ENCODE peak calls at places on chromosomes 12 and 14, in six cellular contexts. P, S, Z, I, M and R are unnamed samples.

GRCh38 chr12:68932123-68932700 is 759 bp downstream of the CPM start:
- DNase-seq in P (peak), S (no peak), Z (no peak), I (no peak), M (peak), R (no peak)

GRCh38 chr12:109894939-109895338 is 5.1 kb upstream of the TCHP start:
- DNase-seq in P (no peak), S (no peak), Z (no peak), I (no peak), M (no peak), R (no peak)

GRCh38 chr14:95500772-95501401 is 15.6 kb downstream of the SYNE3 start:
- DNase-seq in P (no peak), S (peak), Z (no peak), I (no peak), M (no peak), R (peak)

GRCh38 chr12:50924439-50925341 is 27.7 kb upstream of the HIGD1C start:
- DNase-seq in P (peak), S (peak), Z (peak), I (no peak), M (peak), R (peak)

GRCh38 chr12:31466768-31467167 is 124.2 kb downstream of the DENND5B start:
- DNase-seq in P (no peak), S (no peak), Z (no peak), I (no peak), M (no peak), R (peak)

GRCh38 chr12:32290411-32290810 is 108.9 kb upstream of the FGD4 start:
- DNase-seq in P (no peak), S (no peak), Z (no peak), I (no peak), M (no peak), R (peak)

GRCh38 chr14:30991408-30991807 is 34.0 kb upstream of the AP4S1 start:
- DNase-seq in P (no peak), S (no peak), Z (no peak), I (no peak), M (no peak), R (no peak)

GRCh38 chr12:107477018-107477417 is 208.6 kb upstream of the PWP1 start:
- DNase-seq in P (no peak), S (no peak), Z (no peak), I (no peak), M (no peak), R (no peak)

GRCh38 chr12:122523846-122524718 is 2.7 kb downstream of the RSRC2 start:
- DNase-seq in P (no peak), S (no peak), Z (no peak), I (no peak), M (no peak), R (no peak)

GRCh38 chr14:97878206-97878605 is 1081.0 kb downstream of the VRK1 start:
- DNase-seq in P (no peak), S (no peak), Z (no peak), I (no peak), M (no peak), R (no peak)

GRCh38 chr14:74945261-74945851 is 10.0 kb downstream of the PGF start:
- DNase-seq in P (peak), S (no peak), Z (peak), I (peak), M (no peak), R (no peak)

GRCh38 chr12:23433121-23433520 is 516.3 kb downstream of the SOX5 start:
- DNase-seq in P (no peak), S (no peak), Z (no peak), I (no peak), M (no peak), R (no peak)

DNA sequence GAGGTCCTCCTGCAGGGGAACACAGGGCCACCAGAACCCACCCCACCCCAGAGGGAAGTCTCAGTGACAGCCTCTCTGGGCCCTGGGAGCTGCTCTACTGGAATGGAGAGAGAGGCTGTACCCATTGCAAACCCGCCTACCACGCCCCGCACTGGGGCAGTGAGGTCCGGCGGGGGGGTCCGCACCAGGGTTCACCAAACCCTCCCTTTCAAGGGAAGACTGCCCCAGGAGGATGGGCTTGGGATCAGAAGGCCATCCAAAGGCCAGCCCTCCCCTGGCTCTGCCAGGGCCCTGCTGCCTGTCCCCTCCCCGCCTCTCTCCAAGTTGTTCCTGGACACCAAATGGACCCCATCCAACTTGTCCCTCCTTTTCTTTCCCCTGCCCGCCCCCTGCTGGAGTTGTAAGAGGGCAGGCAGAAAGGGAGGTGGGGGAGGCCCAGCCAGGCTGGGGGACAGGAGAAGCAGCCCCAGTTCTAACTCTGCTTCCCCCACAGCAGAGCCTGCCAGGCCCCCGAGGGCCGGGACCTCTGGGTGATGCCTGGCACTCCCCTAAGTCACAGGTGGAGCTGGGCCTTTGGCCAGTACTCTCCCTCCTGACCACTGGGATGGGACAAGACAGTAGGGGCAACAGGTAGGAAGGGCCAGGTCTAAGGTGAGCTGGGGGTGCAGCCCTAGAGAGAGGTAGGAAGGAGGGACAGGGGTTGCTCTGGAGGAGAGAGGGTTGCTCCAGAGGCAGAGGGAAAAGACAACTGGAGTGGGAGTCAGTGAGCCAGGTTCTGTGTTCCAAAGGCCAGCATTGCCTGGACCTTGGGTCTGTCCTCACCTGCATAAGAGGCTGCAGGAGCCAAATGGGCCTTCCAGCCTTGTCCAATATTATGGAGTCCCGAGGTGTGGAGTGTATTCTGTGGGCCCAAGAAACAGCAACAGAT is 3.2 kb upstream of the DIO3 start:
- DNase-seq in P (no peak), S (no peak), Z (no peak), I (peak), M (no peak), R (no peak)
- TF ChIP-seq CTCF in P (no peak), S (peak), Z (no peak), I (no peak), M (no peak), R (peak)

GRCh38 chr12:92543359-92543758 is 159.4 kb upstream of the PLEKHG7 start:
- DNase-seq in P (no peak), S (no peak), Z (no peak), I (no peak), M (no peak), R (no peak)

GRCh38 chr12:92537235-92537960 is 165.4 kb upstream of the PLEKHG7 start:
- DNase-seq in P (no peak), S (no peak), Z (no peak), I (no peak), M (no peak), R (no peak)

GRCh38 chr12:92538970-92539749 is 163.6 kb upstream of the PLEKHG7 start:
- DNase-seq in P (peak), S (peak), Z (no peak), I (no peak), M (no peak), R (peak)

GRCh38 chr12:92541024-92541423 is 161.8 kb upstream of the PLEKHG7 start:
- DNase-seq in P (peak), S (no peak), Z (no peak), I (no peak), M (no peak), R (no peak)

DNA sequence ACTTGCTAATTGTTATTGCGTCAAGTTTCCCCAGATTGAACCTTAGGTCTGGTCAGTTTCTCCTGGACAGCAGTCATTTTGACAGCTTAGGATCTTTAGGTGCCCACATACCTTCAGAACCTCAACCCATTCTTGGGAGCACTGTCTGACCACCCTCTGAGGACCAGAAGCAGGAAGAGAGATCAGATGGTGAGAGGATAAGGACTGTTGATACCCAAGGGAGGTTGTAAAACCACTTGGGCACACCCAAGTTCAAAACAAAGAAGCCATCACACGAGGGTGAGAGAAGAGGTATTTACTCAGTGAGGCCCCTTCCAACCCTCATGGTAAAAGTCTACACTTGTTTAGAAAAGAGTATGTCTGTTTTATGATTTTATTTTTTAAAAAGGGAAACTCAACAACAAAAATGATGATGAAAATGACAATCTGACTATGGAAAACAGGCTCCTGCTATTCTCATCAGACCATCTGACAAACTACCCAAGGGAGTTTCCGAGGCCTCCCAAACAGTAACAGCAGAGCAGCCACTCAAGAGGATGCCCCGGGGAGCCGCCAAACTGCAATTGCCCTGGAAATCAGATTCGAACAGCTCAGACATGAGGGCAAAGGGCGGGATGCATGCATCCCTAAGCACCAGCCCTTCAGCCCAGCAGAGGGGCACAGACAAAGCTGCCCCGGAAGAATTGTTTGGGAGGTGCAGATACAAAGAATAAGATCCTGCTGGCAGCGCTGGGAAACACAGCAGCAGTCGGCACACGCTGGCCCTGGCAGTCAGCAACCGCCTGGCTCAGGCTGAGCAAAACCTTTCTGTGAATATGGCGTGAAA is 162.6 kb upstream of the PLEKHG7 start:
- DNase-seq in P (no peak), S (no peak), Z (peak), I (peak), M (no peak), R (no peak)
- TF ChIP-seq CTCF in P (no peak), S (no peak), Z (no peak), I (no peak), M (no peak), R (no peak)

DNA sequence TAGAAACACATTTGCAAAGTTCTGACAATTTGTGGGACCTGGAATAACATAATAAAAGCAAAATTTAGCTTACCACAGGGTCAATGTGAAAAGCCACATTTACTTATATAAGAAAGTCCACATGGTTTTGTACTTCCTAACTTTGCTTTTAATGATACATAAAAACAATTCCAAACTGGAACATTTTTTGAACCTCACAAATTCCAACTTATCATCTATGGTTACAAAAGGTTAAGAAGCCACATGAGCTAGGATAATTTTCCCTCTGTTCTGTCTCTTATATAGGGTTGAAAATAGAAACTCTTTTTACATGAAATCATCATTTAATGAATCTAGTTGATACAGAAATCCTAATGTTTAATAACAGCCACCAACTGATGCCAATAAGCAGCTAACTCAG is 8.9 kb upstream of the RERG start:
- DNase-seq in P (no peak), S (no peak), Z (no peak), I (no peak), M (no peak), R (no peak)
- TF ChIP-seq CTCF in P (no peak), S (no peak), Z (no peak), I (no peak), M (no peak), R (no peak)

GRCh38 chr12:19181666-19182426 is 52.3 kb downstream of the PLEKHA5 start:
- DNase-seq in P (no peak), S (no peak), Z (no peak), I (no peak), M (no peak), R (no peak)
- TF ChIP-seq CTCF in P (no peak), S (no peak), Z (peak), I (no peak), M (no peak), R (peak)

DNA sequence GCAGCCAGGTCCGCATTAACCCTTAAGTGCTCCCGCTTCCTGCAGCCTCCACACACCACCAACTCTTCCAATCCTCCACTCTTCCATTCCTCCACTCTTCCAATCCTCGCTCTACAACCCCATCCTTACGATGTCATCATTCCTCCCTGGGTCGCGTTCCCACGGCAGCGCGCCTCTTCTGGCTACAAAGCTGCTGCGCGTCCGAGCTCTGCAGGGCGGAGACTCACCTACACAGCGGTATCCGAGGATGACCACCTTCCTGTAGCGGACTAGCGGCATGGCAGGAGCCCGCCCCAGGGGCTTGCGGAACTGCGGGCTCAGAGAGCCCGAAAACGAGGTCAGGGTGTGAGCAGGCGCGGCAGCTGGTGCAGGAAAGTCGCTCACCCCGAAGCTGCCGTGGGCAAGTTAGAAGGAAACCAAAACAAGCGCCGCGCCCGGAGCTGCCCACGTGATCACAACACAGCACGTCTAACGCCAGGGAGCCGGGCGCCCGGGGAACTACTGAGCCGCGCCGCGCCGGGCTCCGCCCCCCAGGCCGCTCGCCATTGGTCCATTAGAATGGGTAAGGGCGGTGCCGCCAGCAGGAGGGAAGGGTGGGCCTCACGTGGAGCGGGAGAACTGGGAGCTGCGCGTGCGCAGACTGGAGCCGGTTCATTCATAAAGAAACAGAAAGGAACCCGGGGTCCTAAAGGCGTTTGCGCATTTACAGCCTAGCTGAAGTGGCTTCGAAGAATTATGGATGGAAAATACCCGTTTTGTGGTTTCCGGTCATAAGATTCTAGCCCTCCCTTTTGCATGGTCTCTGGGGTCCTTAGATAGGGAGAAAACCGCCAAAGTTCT is at the start of gene RHEBL1:
- DNase-seq in P (peak), S (peak), Z (peak), I (peak), M (peak), R (peak)
- TF ChIP-seq CTCF in P (peak), S (no peak), Z (no peak), I (no peak), M (no peak), R (peak)